ENCODE peak calls at places on chromosomes 7 and 10, in ten cellular contexts. One of them, this sample, is unnamed.

GRCh38 chr7:50229964-50230363 is 74.6 kb upstream of the IKZF1 start:
- DNase-seq in transverse colon: no peak
- DNase-seq in effector memory CD4-positive, alpha-beta T cell: no peak
- DNase-seq in uterus: no peak
- DNase-seq in upper lobe of right lung: no peak
- DNase-seq in prostate gland: no peak
- DNase-seq in SK-N-SH: no peak
- DNase-seq in spleen: no peak
- DNase-seq in Caco-2: no peak
- DNase-seq in PC-9: no peak
- DNase-seq in this sample: peak; percentile 27

GRCh38 chr10:16952610-16953009 is 135.4 kb upstream of the RSU1 start:
- DNase-seq in transverse colon: no peak
- DNase-seq in effector memory CD4-positive, alpha-beta T cell: no peak
- DNase-seq in uterus: no peak
- DNase-seq in upper lobe of right lung: no peak
- DNase-seq in prostate gland: no peak
- DNase-seq in SK-N-SH: no peak
- DNase-seq in spleen: no peak
- DNase-seq in Caco-2: no peak
- DNase-seq in PC-9: no peak
- DNase-seq in this sample: no peak

GRCh38 chr10:490891-491571 is 198.4 kb downstream of the DIP2C start:
- DNase-seq in transverse colon: peak; percentile 28
- DNase-seq in effector memory CD4-positive, alpha-beta T cell: no peak
- DNase-seq in uterus: peak; percentile 15
- DNase-seq in upper lobe of right lung: peak; percentile 55
- DNase-seq in prostate gland: no peak
- DNase-seq in SK-N-SH: peak; percentile 53
- DNase-seq in spleen: peak; percentile 63
- DNase-seq in Caco-2: no peak
- DNase-seq in PC-9: no peak
- DNase-seq in this sample: no peak

GRCh38 chr10:99832439-99832838 is 50.0 kb downstream of the ABCC2 start:
- DNase-seq in transverse colon: no peak
- DNase-seq in effector memory CD4-positive, alpha-beta T cell: no peak
- DNase-seq in uterus: no peak
- DNase-seq in upper lobe of right lung: no peak
- DNase-seq in prostate gland: no peak
- DNase-seq in SK-N-SH: no peak
- DNase-seq in spleen: no peak
- DNase-seq in Caco-2: no peak
- DNase-seq in PC-9: no peak
- DNase-seq in this sample: no peak

GRCh38 chr7:8418627-8419245 is 14.7 kb upstream of the NXPH1 start:
- DNase-seq in transverse colon: peak; percentile 31
- DNase-seq in effector memory CD4-positive, alpha-beta T cell: peak; percentile 23
- DNase-seq in uterus: no peak
- DNase-seq in upper lobe of right lung: no peak
- DNase-seq in prostate gland: peak; percentile 55
- DNase-seq in SK-N-SH: peak; percentile 60
- DNase-seq in spleen: no peak
- DNase-seq in Caco-2: peak; percentile 70
- DNase-seq in PC-9: peak; percentile 62
- DNase-seq in this sample: no peak

GRCh38 chr10:73819513-73820093 is 8.2 kb upstream of the NDST2 start:
- DNase-seq in transverse colon: peak; percentile 84
- DNase-seq in effector memory CD4-positive, alpha-beta T cell: no peak
- DNase-seq in uterus: no peak
- DNase-seq in upper lobe of right lung: peak; percentile 93
- DNase-seq in prostate gland: peak; percentile 74
- DNase-seq in SK-N-SH: no peak
- DNase-seq in spleen: peak; percentile 78
- DNase-seq in Caco-2: no peak
- DNase-seq in PC-9: no peak
- DNase-seq in this sample: no peak

GRCh38 chr10:60649485-60650271 is 128.6 kb upstream of the CDK1 start:
- DNase-seq in transverse colon: no peak
- DNase-seq in effector memory CD4-positive, alpha-beta T cell: no peak
- DNase-seq in uterus: no peak
- DNase-seq in upper lobe of right lung: no peak
- DNase-seq in prostate gland: peak; percentile 49
- DNase-seq in SK-N-SH: no peak
- DNase-seq in spleen: no peak
- DNase-seq in Caco-2: no peak
- DNase-seq in PC-9: peak; percentile 43
- DNase-seq in this sample: no peak

GRCh38 chr7:50339990-50340500 is 35.5 kb downstream of the IKZF1 start:
- DNase-seq in transverse colon: peak; percentile 39
- DNase-seq in effector memory CD4-positive, alpha-beta T cell: peak; percentile 55
- DNase-seq in uterus: no peak
- DNase-seq in upper lobe of right lung: no peak
- DNase-seq in prostate gland: no peak
- DNase-seq in SK-N-SH: no peak
- DNase-seq in spleen: peak; percentile 83
- DNase-seq in Caco-2: no peak
- DNase-seq in PC-9: no peak
- DNase-seq in this sample: no peak

GRCh38 chr7:127957886-127958285 is 73.4 kb downstream of the LRRC4 start:
- DNase-seq in transverse colon: no peak
- DNase-seq in effector memory CD4-positive, alpha-beta T cell: no peak
- DNase-seq in uterus: no peak
- DNase-seq in upper lobe of right lung: no peak
- DNase-seq in prostate gland: no peak
- DNase-seq in SK-N-SH: no peak
- DNase-seq in spleen: no peak
- DNase-seq in Caco-2: no peak
- DNase-seq in PC-9: no peak
- DNase-seq in this sample: no peak

DNA sequence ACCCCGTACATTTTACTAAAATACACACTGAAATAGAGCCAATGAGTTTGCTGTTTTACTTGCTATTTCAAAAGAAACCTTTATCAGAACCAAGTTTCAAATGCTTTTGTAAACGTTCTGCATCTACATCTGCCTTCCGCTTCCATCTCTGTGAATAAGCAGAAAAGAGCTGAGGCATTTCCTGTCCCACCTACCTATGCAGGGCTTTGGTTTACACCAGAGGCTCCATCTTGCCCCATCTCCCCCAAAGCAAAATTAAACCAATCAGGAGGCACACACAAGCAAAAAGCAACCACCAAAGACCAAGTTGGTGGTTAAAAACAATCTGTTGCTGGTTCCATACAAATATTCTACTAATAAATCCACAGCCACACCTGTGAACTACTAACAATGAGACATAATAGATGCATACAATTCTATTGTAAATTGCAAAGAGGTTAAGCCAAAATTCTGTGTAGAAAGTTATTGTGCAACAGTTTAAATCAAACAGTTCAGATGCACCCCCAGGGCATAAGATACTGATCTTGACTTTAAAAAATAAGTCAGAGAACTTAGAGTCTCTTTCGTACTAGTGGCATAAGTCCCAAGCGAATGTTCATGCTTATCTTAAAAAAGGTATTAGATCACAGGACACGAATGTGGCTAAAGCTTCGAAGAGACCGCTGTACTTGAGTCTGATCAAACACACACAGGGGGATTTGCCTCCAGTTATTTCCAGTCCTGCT is 83.9 kb downstream of the FGFR2 start:
- DNase-seq in transverse colon: no peak
- DNase-seq in effector memory CD4-positive, alpha-beta T cell: no peak
- DNase-seq in uterus: no peak
- DNase-seq in upper lobe of right lung: no peak
- DNase-seq in prostate gland: no peak
- DNase-seq in SK-N-SH: no peak
- DNase-seq in spleen: no peak
- DNase-seq in Caco-2: no peak
- DNase-seq in PC-9: no peak
- DNase-seq in this sample: no peak
- H3K4me3 ChIP-seq in transverse colon: no peak overlapping the region
- H3K4me3 ChIP-seq in effector memory CD4-positive, alpha-beta T cell: no peak overlapping the region
- H3K4me3 ChIP-seq in uterus: no peak overlapping the region
- H3K4me3 ChIP-seq in upper lobe of right lung: no peak overlapping the region
- H3K4me3 ChIP-seq in prostate gland: no peak overlapping the region
- H3K4me3 ChIP-seq in SK-N-SH: no peak overlapping the region
- H3K4me3 ChIP-seq in spleen: no peak overlapping the region
- H3K4me3 ChIP-seq in Caco-2: no peak overlapping the region
- H3K4me3 ChIP-seq in PC-9: no peak overlapping the region
- H3K4me3 ChIP-seq in this sample: no peak overlapping the region

GRCh38 chr10:14556285-14556956 is 218.3 kb downstream of the FAM107B start:
- DNase-seq in transverse colon: peak; percentile 56
- DNase-seq in effector memory CD4-positive, alpha-beta T cell: peak; percentile 45
- DNase-seq in uterus: no peak
- DNase-seq in upper lobe of right lung: no peak
- DNase-seq in prostate gland: no peak
- DNase-seq in SK-N-SH: no peak
- DNase-seq in spleen: peak; percentile 83
- DNase-seq in Caco-2: peak; percentile 79
- DNase-seq in PC-9: no peak
- DNase-seq in this sample: no peak
- H3K4me1 ChIP-seq in transverse colon: peaks cover 61% of the 10 kb centered on the region
- H3K4me1 ChIP-seq in effector memory CD4-positive, alpha-beta T cell: peaks cover 82% of the 10 kb centered on the region
- H3K4me1 ChIP-seq in uterus: peaks cover 5% of the 10 kb centered on the region
- H3K4me1 ChIP-seq in upper lobe of right lung: peaks cover 33% of the 10 kb centered on the region
- H3K4me1 ChIP-seq in prostate gland: peaks cover 11% of the 10 kb centered on the region
- H3K4me1 ChIP-seq in SK-N-SH: no peaks in the 10 kb centered on the region
- H3K4me1 ChIP-seq in spleen: peaks cover 62% of the 10 kb centered on the region
- H3K4me1 ChIP-seq in Caco-2: peaks cover 79% of the 10 kb centered on the region
- H3K4me1 ChIP-seq in PC-9: peaks cover 81% of the 10 kb centered on the region
- H3K4me1 ChIP-seq in this sample: peaks cover 12% of the 10 kb centered on the region

DNA sequence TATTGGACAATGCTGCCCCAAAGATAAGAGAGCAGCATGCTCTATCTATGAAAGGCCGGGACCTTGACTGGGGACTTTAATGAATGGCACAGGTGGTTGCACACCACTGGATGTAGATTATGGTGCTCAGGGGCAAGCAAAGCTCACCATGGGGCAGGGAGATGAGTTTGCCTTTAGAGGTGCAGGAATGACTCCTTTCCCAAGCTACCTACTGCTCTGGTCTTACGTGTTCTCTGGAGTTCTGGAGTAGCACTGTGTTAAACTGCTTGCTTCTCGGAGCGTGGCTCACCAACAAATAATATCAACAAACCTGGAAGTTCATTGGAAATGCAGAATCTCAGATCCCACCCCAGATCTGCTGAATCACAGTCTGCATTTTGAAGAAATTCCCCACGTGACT is 445.3 kb downstream of the RPS24 start:
- DNase-seq in transverse colon: no peak
- DNase-seq in effector memory CD4-positive, alpha-beta T cell: no peak
- DNase-seq in uterus: no peak
- DNase-seq in upper lobe of right lung: no peak
- DNase-seq in prostate gland: no peak
- DNase-seq in SK-N-SH: no peak
- DNase-seq in spleen: no peak
- DNase-seq in Caco-2: no peak
- DNase-seq in PC-9: no peak
- DNase-seq in this sample: no peak
- H3K27me3 ChIP-seq in transverse colon: no peaks in the 10 kb centered on the region
- H3K27me3 ChIP-seq in effector memory CD4-positive, alpha-beta T cell: no peaks in the 10 kb centered on the region
- H3K27me3 ChIP-seq in uterus: no peaks in the 10 kb centered on the region
- H3K27me3 ChIP-seq in upper lobe of right lung: peaks cover 9% of the 10 kb centered on the region
- H3K27me3 ChIP-seq in prostate gland: no peaks in the 10 kb centered on the region
- H3K27me3 ChIP-seq in SK-N-SH: no peaks in the 10 kb centered on the region
- H3K27me3 ChIP-seq in spleen: no peaks in the 10 kb centered on the region
- H3K27me3 ChIP-seq in Caco-2: no peaks in the 10 kb centered on the region
- H3K27me3 ChIP-seq in PC-9: peaks cover 26% of the 10 kb centered on the region
- H3K27me3 ChIP-seq in this sample: no peaks in the 10 kb centered on the region

DNA sequence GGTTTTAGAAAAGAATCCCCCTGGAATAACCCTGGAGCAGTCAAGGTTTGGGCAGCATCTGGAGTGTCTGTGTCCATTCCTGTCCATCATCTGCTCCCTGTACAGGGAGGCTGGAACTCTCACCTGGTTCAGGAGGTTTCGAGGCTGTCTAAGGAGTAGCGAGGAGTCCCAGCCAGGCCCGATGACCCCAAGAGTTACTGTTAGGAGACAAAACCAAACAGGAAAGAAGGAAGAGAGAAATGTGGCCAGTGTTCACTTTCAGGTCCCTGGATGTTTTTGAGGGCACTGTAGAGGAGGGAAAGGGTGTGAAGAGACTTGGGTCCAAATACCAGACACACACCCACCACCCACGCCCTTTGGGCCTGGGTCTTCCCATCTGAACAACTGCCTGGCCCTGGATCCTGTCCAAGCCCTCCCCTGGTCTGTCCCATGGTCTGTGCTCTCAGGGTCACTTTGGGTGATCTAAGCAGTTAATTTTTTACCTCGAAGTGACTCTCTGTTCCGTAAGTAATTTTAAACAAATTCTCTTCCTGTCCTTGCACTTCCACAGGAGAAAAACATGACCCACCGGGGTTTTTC is 117.1 kb downstream of the ZMIZ1 start:
- DNase-seq in transverse colon: no peak
- DNase-seq in effector memory CD4-positive, alpha-beta T cell: no peak
- DNase-seq in uterus: no peak
- DNase-seq in upper lobe of right lung: no peak
- DNase-seq in prostate gland: no peak
- DNase-seq in SK-N-SH: no peak
- DNase-seq in spleen: no peak
- DNase-seq in Caco-2: no peak
- DNase-seq in PC-9: no peak
- DNase-seq in this sample: no peak
- H3K4me3 ChIP-seq in transverse colon: no peak overlapping the region
- H3K4me3 ChIP-seq in effector memory CD4-positive, alpha-beta T cell: no peak overlapping the region
- H3K4me3 ChIP-seq in uterus: no peak overlapping the region
- H3K4me3 ChIP-seq in upper lobe of right lung: no peak overlapping the region
- H3K4me3 ChIP-seq in prostate gland: no peak overlapping the region
- H3K4me3 ChIP-seq in SK-N-SH: no peak overlapping the region
- H3K4me3 ChIP-seq in spleen: no peak overlapping the region
- H3K4me3 ChIP-seq in Caco-2: no peak overlapping the region
- H3K4me3 ChIP-seq in PC-9: no peak overlapping the region
- H3K4me3 ChIP-seq in this sample: no peak overlapping the region